ENCODE peak calls at places on chromosomes 6 and 20, in five cellular contexts. V, M, A, E and W are unnamed samples.
A peak's percentile ranks its signal among the peaks of the same experiment; 100 is the strongest.

GRCh38 chr6:168093634-168094033 is 14.6 kb upstream of the FRMD1 start:
- DNase-seq in V (no peak), M (no peak), A (no peak), E (no peak), W (no peak)

GRCh38 chr20:10282930-10283556 is 64.4 kb downstream of the SNAP25 start:
- DNase-seq in V (no peak), M (no peak), A (peak; percentile 31), E (no peak), W (no peak)

GRCh38 chr6:166640342-166641043 is 13.4 kb upstream of the RPS6KA2 start:
- DNase-seq in V (peak; percentile 59), M (peak; percentile 32), E (no peak), A (no peak), W (no peak)

GRCh38 chr6:7424967-7425807 is 35.6 kb downstream of the RIOK1 start:
- DNase-seq in M (no peak), E (peak; percentile 80), A (peak; percentile 32), V (no peak), W (peak; percentile 43)

GRCh38 chr6:116359835-116360234 is 10.9 kb upstream of the DSE start:
- DNase-seq in V (no peak), E (no peak), M (no peak), A (no peak), W (no peak)

GRCh38 chr20:4781211-4781610 is 59.5 kb downstream of the PRND start:
- DNase-seq in A (no peak), M (no peak), E (no peak), V (no peak), W (no peak)

GRCh38 chr6:154053141-154053540 is 14.1 kb downstream of the OPRM1 start:
- DNase-seq in M (no peak), A (no peak), E (no peak), V (no peak), W (no peak)

GRCh38 chr20:13581451-13581850 is 57.3 kb downstream of the TASP1 start:
- DNase-seq in M (no peak), A (no peak), E (no peak), V (no peak), W (no peak)

GRCh38 chr6:116003668-116004067 is 57.0 kb downstream of the FRK start:
- DNase-seq in V (no peak), E (no peak), M (no peak), A (no peak), W (no peak)

GRCh38 chr6:116073765-116074450 is 13.2 kb upstream of the FRK start:
- DNase-seq in E (peak; percentile 76), V (no peak), M (no peak), A (peak; percentile 63), W (no peak)

GRCh38 chr6:82408952-82409421 is 45.4 kb downstream of the TPBG start:
- DNase-seq in V (no peak), A (peak; percentile 45), M (no peak), E (peak; percentile 90), W (no peak)

GRCh38 chr6:81561071-81561564 is 191.4 kb downstream of the TENT5A start:
- DNase-seq in M (no peak), V (no peak), E (peak; percentile 21), A (peak; percentile 56), W (no peak)

GRCh38 chr20:18907353-18907752 is 93.8 kb downstream of the SCP2D1 start:
- DNase-seq in A (no peak), M (no peak), V (no peak), E (no peak), W (no peak)

GRCh38 chr6:32857156-32857891 is 3.3 kb downstream of the PSMB9 start:
- DNase-seq in A (no peak), V (no peak), M (no peak), E (no peak), W (no peak)

GRCh38 chr6:103367212-103367611 is 1492.5 kb downstream of the HACE1 start:
- DNase-seq in M (no peak), V (no peak), A (no peak), E (no peak), W (no peak)

GRCh38 chr6:128394171-128394570 is 126.2 kb downstream of the PTPRK start:
- DNase-seq in M (no peak), E (no peak), A (no peak), V (no peak), W (no peak)

GRCh38 chr20:34415079-34415478 is 52.0 kb downstream of the ITCH start:
- DNase-seq in M (no peak), V (no peak), E (no peak), A (no peak), W (no peak)

GRCh38 chr20:57911512-57912226 is 201.9 kb upstream of the PMEPA1 start:
- DNase-seq in A (no peak), M (no peak), V (no peak), E (no peak), W (no peak)

GRCh38 chr6:11232968-11233626 is 629 bp upstream of the NEDD9 start:
- DNase-seq in A (no peak), V (no peak), E (no peak), M (peak; percentile 9), W (peak; percentile 30)

GRCh38 chr6:48078092-48078491 is 32.9 kb downstream of the PTCHD4 start:
- DNase-seq in V (no peak), E (peak; percentile 49), M (no peak), A (no peak), W (no peak)

GRCh38 chr20:11810316-11811130 is 107.2 kb upstream of the BTBD3 start:
- DNase-seq in E (no peak), M (no peak), V (no peak), A (peak; percentile 81), W (no peak)

GRCh38 chr6:45613678-45614077 is 235.9 kb upstream of the SUPT3H start:
- DNase-seq in E (peak; percentile 66), A (no peak), V (no peak), M (no peak), W (no peak)

GRCh38 chr6:12898603-12899002 is 182.0 kb downstream of the PHACTR1 start:
- DNase-seq in M (no peak), E (no peak), A (no peak), V (no peak), W (no peak)

GRCh38 chr6:13538084-13538483 is 36.3 kb upstream of the SIRT5 start:
- DNase-seq in V (no peak), E (peak; percentile 58), A (peak; percentile 43), M (no peak), W (no peak)

GRCh38 chr6:167742719-167743303 is 83.9 kb upstream of the AFDN start:
- DNase-seq in M (no peak), V (no peak), A (peak; percentile 8), E (no peak), W (no peak)

GRCh38 chr20:21832442-21833152 is 127.1 kb downstream of the PAX1 start:
- DNase-seq in E (no peak), V (no peak), M (no peak), A (no peak), W (no peak)

GRCh38 chr6:36968266-36968977 is 13.9 kb downstream of the PI16 start:
- DNase-seq in V (peak; percentile 64), A (no peak), E (peak; percentile 74), M (no peak), W (no peak)

GRCh38 chr6:97437087-97437486 is 154.1 kb upstream of the MMS22L start:
- DNase-seq in M (no peak), E (peak; percentile 44), V (no peak), A (peak; percentile 13), W (no peak)

GRCh38 chr6:114934079-114934478 is 591.3 kb upstream of the HS3ST5 start:
- DNase-seq in E (no peak), M (no peak), A (no peak), V (no peak), W (no peak)

GRCh38 chr6:170084166-170084730 is 206.6 kb downstream of the DLL1 start:
- DNase-seq in A (no peak), E (no peak), V (no peak), M (no peak), W (no peak)

GRCh38 chr6:4125933-4126864 is 9.2 kb downstream of the ECI2 start:
- DNase-seq in E (peak; percentile 80), M (no peak), A (peak; percentile 92), V (no peak), W (no peak)

GRCh38 chr6:129606664-129607063 is 103.3 kb downstream of the ARHGAP18 start:
- DNase-seq in M (no peak), V (no peak), E (peak; percentile 42), A (peak; percentile 63), W (no peak)

GRCh38 chr6:135182993-135183531 is 2.0 kb downstream of the MYB start:
- DNase-seq in V (peak; percentile 65), A (no peak), M (peak; percentile 81), E (no peak), W (peak; percentile 17)

GRCh38 chr20:44540834-44541233 is 19.0 kb upstream of the SERINC3 start:
- DNase-seq in V (no peak), E (peak; percentile 48), M (no peak), A (peak; percentile 41), W (no peak)

GRCh38 chr6:73079611-73079955 is 145.7 kb downstream of the KHDC1L start:
- DNase-seq in M (no peak), A (peak; percentile 83), E (peak; percentile 31), V (no peak), W (no peak)